ENCODE peak calls at places on chromosomes 5 and 9, in four cellular contexts. S is Peyer's patch, R is sigmoid colon, G is mesenchymal stem cell. H is an unnamed sample. For H3K9me3, the result is how much of the 10 kb centered on the place peaks cover.

GRCh38 chr5:134149571-134150303 is 27.0 kb downstream of the SKP1 start:
- DNase-seq in S (no peak), R (no peak), G (no peak), H (no peak)

GRCh38 chr5:137320056-137321045 is 178.8 kb downstream of the SPOCK1 start:
- DNase-seq in S (peak), R (no peak), G (peak), H (no peak)

GRCh38 chr5:58687595-58687994 is 104.7 kb downstream of the RAB3C start:
- DNase-seq in S (no peak), R (no peak), G (no peak), H (no peak)

GRCh38 chr5:128825826-128826225 is 139.5 kb upstream of the SLC27A6 start:
- DNase-seq in S (no peak), R (no peak), G (no peak), H (no peak)

GRCh38 chr5:53180971-53181370 is 71.4 kb upstream of the MOCS2 start:
- DNase-seq in S (no peak), R (no peak), G (no peak), H (no peak)

GRCh38 chr5:98713027-98713426 is 60.4 kb upstream of the RGMB start:
- DNase-seq in S (no peak), R (no peak), G (peak), H (no peak)

GRCh38 chr9:81861644-81862043 is 66.6 kb upstream of the SPATA31D4 start:
- DNase-seq in S (no peak), R (no peak), G (peak), H (no peak)

GRCh38 chr9:95570646-95571045 is 53.9 kb upstream of the PTCH1 start:
- DNase-seq in S (peak), R (no peak), G (peak), H (no peak)

GRCh38 chr5:91219141-91219802 is 163.8 kb downstream of the ARRDC3 start:
- DNase-seq in S (peak), R (peak), G (peak), H (peak)

GRCh38 chr5:138129347-138129746 is 9.9 kb downstream of the NME5 start:
- DNase-seq in S (no peak), R (no peak), G (no peak), H (no peak)

GRCh38 chr9:118331622-118332045 is 627.4 kb downstream of the TLR4 start:
- DNase-seq in S (no peak), R (no peak), G (peak), H (no peak)

GRCh38 chr5:132776077-132776931 is 735 bp downstream of the SEPTIN8 start:
- DNase-seq in S (peak), R (peak), G (peak), H (peak)

GRCh38 chr5:94893404-94894145 is 275.1 kb downstream of the SLF1 start:
- DNase-seq in S (no peak), R (no peak), G (peak), H (no peak)

GRCh38 chr5:140214831-140215230 is 39.8 kb downstream of the CYSTM1 start:
- DNase-seq in S (no peak), R (no peak), G (peak), H (peak)

GRCh38 chr9:4192450-4192849 is 107.4 kb downstream of the GLIS3 start:
- DNase-seq in S (no peak), R (no peak), G (no peak), H (no peak)

GRCh38 chr9:6677803-6678202 is 32.3 kb upstream of the GLDC start:
- DNase-seq in S (no peak), R (no peak), G (no peak), H (no peak)

GRCh38 chr9:83992407-83992806 is 11.8 kb downstream of the RMI1 start:
- DNase-seq in S (no peak), R (no peak), G (peak), H (no peak)

GRCh38 chr5:43034591-43034968 is 5.5 kb downstream of the ANXA2R start:
- DNase-seq in S (no peak), R (no peak), G (peak), H (no peak)

GRCh38 chr5:163503106-163504090 is 2.0 kb upstream of the MAT2B start:
- DNase-seq in S (peak), R (peak), G (peak), H (peak)

GRCh38 chr5:90421136-90421535 is 11.6 kb upstream of the CETN3 start:
- DNase-seq in S (no peak), R (no peak), G (peak), H (peak)

GRCh38 chr5:133801955-133802751 is 166.3 kb downstream of the C5orf15 start:
- DNase-seq in S (no peak), R (no peak), G (no peak), H (no peak)

GRCh38 chr5:54302267-54302687 is 8.1 kb downstream of the ARL15 start:
- DNase-seq in S (no peak), R (no peak), G (peak), H (no peak)

GRCh38 chr5:80865547-80865946 is 94.6 kb upstream of the RASGRF2 start:
- DNase-seq in S (no peak), R (no peak), G (no peak), H (no peak)

GRCh38 chr5:138177936-138178515 is 404 bp downstream of the BRD8 start:
- DNase-seq in S (peak), R (no peak), G (peak), H (peak)

GRCh38 chr5:13944564-13945195 is at the start of gene DNAH5:
- DNase-seq in S (no peak), R (no peak), G (peak), H (no peak)

GRCh38 chr9:135245482-135246247 is 158.2 kb downstream of the OLFM1 start:
- DNase-seq in S (no peak), R (peak), G (no peak), H (no peak)

GRCh38 chr9:97412628-97413382 is 909 bp downstream of the TDRD7 start:
- DNase-seq in S (no peak), R (no peak), G (peak), H (no peak)
- H3K27ac ChIP-seq in S (peak), R (peak), G (no peak), H (peak)

DNA sequence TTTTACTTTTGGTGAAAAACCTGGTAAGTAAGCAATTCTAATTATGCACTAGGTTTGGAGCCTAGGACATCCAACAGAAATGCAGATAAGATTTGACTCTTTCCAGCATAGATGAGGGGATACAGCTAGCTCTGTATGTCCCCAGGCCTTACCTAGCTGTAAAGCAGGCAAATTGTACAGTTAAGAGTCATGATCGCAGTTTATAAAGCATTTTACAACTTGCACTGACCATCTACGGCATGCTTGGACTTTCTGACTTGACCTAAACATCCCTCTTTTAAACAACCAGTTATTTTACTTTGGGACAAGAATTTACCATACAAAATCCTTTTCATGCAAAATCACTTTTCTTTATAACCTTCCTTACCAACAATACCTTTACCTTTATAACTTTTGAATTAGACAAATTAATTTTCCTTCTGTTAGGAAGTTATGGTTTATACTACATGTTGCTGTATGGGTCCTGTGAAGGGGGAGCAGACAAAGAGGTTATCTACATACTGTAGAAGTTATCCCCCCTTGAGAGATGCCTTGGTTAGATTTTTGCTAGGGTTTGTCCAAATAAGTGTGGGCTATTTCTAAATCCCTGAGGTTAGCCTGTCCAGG is 36.8 kb downstream of the FGD3 start:
- DNase-seq in S (no peak), R (no peak), G (peak), H (no peak)
- H3K9me3 ChIP-seq in S (under half), R (under half), G (under half), H (under half)

DNA sequence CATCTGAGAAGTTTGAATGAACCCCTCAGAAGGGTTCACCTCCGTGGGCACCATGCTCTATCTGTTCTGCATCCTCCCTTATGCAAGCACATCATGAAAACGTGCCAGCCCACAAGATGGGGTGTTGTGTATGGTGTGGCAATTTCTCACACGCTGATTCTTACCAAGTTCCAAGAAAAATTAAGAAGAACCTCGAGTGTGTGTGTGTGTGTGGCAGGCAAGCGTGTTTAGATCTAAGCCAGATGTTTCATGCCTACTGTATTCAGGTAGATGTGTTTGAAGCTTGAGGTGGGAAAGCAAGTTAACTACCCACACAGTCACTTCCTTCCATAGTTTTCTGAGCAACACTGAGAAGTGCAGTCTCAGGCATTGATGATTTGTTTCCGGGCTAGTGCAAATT is 77.7 kb upstream of the GNA14 start:
- DNase-seq in S (no peak), R (no peak), G (no peak), H (no peak)
- H3K27ac ChIP-seq in S (no peak), R (no peak), G (no peak), H (no peak)

GRCh38 chr9:121887553-121888437 is 205.3 kb downstream of the TTLL11 start:
- DNase-seq in S (no peak), R (no peak), G (peak), H (no peak)
- H3K9me3 ChIP-seq in S (under half), R (under half), G (under half), H (under half)

DNA sequence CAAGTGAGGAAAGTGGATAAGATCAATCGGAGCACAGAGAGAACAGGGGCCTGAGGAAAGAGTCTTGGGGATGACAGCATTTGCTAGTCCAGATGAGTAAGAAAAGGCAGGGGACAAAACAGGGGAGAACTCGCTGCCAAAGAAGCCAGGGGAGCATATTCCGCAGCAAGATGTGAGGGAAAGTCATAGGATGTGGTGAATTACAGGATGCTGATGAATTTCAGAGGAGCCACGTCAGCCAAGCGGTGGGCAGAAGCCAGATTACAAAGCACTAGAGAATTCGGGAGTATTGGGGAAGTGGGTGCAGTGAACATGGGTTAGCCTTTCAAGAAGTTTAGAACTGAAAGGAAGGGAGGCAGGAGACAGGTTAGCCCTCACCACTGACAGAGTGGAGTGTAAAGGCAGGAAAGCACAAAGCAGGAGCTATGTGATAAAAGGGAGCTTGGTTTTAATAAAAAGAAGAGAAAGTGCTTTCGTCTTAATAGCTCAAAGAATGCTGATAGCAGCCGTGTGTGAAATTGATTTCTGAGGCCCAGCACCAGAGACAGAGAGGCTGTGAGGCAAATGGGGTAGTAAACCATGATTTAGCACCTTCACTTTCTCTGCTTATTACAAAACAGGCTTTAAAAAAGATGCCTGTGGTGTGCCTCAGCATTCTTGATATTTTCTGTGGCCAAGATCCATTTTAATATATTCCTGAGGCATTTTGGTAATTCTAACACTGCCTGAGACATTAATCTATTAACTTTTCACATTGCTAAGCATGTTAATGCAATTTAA is 16.8 kb downstream of the ADAMTSL1 start:
- DNase-seq in S (no peak), R (no peak), G (peak), H (no peak)
- H3K27ac ChIP-seq in S (no peak), R (peak), G (peak), H (peak)

GRCh38 chr9:137947012-137947411 is 69.4 kb downstream of the CACNA1B start:
- DNase-seq in S (no peak), R (no peak), G (no peak), H (no peak)
- H3K9me3 ChIP-seq in S (under half), R (under half), G (under half), H (under half)

GRCh38 chr9:94084314-94084713 is at the start of gene PTPDC1:
- DNase-seq in S (no peak), R (no peak), G (peak), H (no peak)
- H3K27ac ChIP-seq in S (no peak), R (no peak), G (no peak), H (no peak)

GRCh38 chr5:180259260-180259611 is 32.6 kb downstream of the MAPK9 start:
- DNase-seq in S (no peak), R (no peak), G (peak), H (no peak)
- H3K9me3 ChIP-seq in S (half or more), R (half or more), G (half or more), H (half or more)